ENCODE peak calls at places on chromosomes 13 and 19, in four cellular contexts. Z is fibroblast of mammary gland, I is lower lobe of right lung, X is skeletal muscle cell. F is an unnamed sample.

GRCh38 chr13:105638446-105638845 is 897.0 kb downstream of the EFNB2 start:
- DNase-seq in X (no peak), Z (no peak), I (no peak), F (no peak)

GRCh38 chr13:46559272-46559805 is 6.4 kb downstream of the LRCH1 start:
- DNase-seq in X (no peak), Z (no peak), I (no peak), F (no peak)

GRCh38 chr13:109964164-109964563 is 177.8 kb upstream of the IRS2 start:
- DNase-seq in Z (no peak), I (no peak), X (no peak), F (no peak)

GRCh38 chr13:93144031-93144430 is 82.6 kb upstream of the GPC6 start:
- DNase-seq in I (no peak), Z (no peak), X (no peak), F (no peak)

GRCh38 chr13:43835701-43836100 is 43.8 kb downstream of the CCDC122 start:
- DNase-seq in Z (peak), I (no peak), X (no peak), F (no peak)

GRCh38 chr19:49129238-49129583 is 9.9 kb downstream of the PPFIA3 start:
- DNase-seq in I (no peak), Z (no peak), X (no peak), F (no peak)

GRCh38 chr19:43553656-43554055 is 20.7 kb downstream of the ZNF575 start:
- DNase-seq in X (no peak), I (no peak), Z (no peak), F (no peak)

GRCh38 chr13:82088781-82089180 is 1747.9 kb upstream of the SPRY2 start:
- DNase-seq in I (no peak), Z (no peak), X (no peak), F (no peak)

GRCh38 chr13:20654156-20654555 is 49.3 kb upstream of the IL17D start:
- DNase-seq in Z (peak), I (no peak), X (no peak), F (no peak)

GRCh38 chr19:33868076-33868735 is 71.5 kb downstream of the KCTD15 start:
- DNase-seq in I (no peak), X (no peak), Z (no peak), F (no peak)

GRCh38 chr13:43676320-43676719 is 110.5 kb downstream of the ENOX1 start:
- DNase-seq in Z (peak), X (no peak), I (no peak), F (no peak)

GRCh38 chr19:41957161-41957837 is 1.8 kb downstream of the RABAC1 start:
- DNase-seq in I (no peak), X (no peak), Z (no peak), F (no peak)

GRCh38 chr13:33348366-33348765 is 62.8 kb upstream of the STARD13 start:
- DNase-seq in Z (peak), I (no peak), X (no peak), F (no peak)

GRCh38 chr13:75222031-75222430 is 259.9 kb downstream of the TBC1D4 start:
- DNase-seq in Z (peak), I (no peak), X (peak), F (no peak)

GRCh38 chr13:34942732-34943674 is 933 bp downstream of the NBEA start:
- DNase-seq in I (peak), X (no peak), Z (no peak), F (peak)

GRCh38 chr13:109787135-109787954 is 962 bp upstream of the IRS2 start:
- DNase-seq in X (no peak), Z (peak), I (peak), F (no peak)

GRCh38 chr19:7658219-7658686 is 10.6 kb upstream of the RETN start:
- DNase-seq in X (no peak), I (no peak), Z (no peak), F (no peak)

GRCh38 chr13:49314344-49314882 is 66.7 kb downstream of the CDADC1 start:
- DNase-seq in X (no peak), I (no peak), Z (peak), F (no peak)

DNA sequence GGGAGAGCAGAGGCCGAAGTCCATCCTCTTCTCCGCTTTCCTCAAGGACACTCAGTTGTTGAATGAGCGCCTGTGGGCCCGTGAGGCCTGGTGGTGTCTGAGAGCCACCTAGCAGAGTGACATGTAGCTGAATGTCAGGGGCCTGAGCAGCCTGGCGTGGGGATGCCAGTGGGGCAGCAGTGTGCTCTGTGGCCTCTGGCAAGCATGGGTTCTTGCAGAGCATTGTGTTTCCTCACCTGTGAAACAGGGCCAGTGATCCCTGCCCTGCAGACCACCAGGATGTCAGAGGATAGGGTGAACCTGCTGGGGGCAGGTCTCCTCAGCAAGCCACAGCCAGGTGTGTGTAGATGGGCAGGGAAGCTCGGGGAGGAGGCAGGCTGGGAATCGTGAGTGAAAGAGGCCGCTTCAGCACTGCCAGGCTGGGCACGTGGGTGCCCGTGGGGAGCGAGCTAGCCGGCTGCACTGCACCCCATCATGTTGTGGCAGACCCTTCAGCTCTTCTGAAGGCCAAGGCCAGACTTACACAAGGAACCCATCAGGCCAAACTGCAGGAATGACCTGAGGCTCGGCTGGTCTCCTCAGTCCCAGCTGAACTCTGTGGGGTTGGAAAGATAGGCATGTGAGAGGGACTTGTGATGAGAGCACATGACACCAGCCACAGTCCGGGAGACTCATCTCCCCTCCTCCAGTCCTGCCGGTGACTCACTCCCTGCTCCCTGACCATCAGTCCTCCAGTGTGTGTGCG is 5.0 kb downstream of the PPP1R37 start:
- DNase-seq in Z (peak), I (no peak), X (peak), F (no peak)
- H3K4me3 ChIP-seq in Z (no peak), I (no peak), X (no peak), F (no peak)

DNA sequence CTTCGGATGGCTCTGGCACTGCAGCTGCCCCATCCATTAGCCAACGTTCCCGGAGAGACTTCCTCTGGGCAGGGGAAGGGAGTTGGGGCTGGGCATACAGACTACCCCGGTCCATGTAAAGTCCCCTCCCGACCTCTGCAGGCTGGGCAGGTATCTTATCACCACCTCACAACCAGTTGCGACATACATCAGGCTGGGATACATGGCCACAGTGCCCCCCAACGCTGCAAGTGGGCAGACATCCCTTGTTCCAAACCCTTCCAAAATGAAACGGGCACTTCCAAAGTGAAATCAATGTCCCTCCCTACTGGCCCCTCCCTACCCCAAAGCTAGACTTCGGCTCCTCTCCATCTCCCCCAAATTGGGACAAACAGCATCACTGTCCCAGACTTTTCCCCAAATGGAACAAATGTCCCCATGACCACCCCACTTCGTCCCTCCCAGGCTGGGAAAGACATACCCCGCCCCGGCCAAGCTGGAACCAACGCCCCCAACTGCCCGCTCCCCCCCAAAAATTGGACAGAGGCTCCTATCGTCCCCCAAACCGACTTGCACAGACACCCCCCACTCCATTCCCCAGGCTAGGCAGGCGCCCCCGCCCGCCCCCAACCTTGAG is 5.0 kb downstream of the PALM3 start:
- DNase-seq in Z (no peak), X (no peak), I (no peak), F (no peak)
- H3K4me3 ChIP-seq in Z (no peak), X (peak), I (peak), F (peak)

GRCh38 chr19:8835446-8835845 is 3.3 kb downstream of the MBD3L1 start:
- DNase-seq in Z (no peak), X (no peak), I (no peak), F (no peak)

GRCh38 chr19:8832132-8833021 is at the start of the genes MBD3L1 and ZNF558:
- DNase-seq in Z (peak), X (peak), I (peak), F (peak)

GRCh38 chr19:8831832-8832131 is 322 bp downstream of the ZNF558 start:
- DNase-seq in X (no peak), Z (no peak), I (no peak), F (no peak)

GRCh38 chr19:8827277-8827676 is 4.8 kb downstream of the ZNF558 start:
- DNase-seq in Z (no peak), I (no peak), X (no peak), F (no peak)

GRCh38 chr19:8831373-8831772 is 731 bp downstream of the ZNF558 start:
- DNase-seq in I (no peak), X (no peak), Z (no peak), F (no peak)
- H3K4me3 ChIP-seq in I (peak), X (peak), Z (peak), F (peak)

GRCh38 chr13:61880576-61881283 is 465.1 kb upstream of the PCDH20 start:
- DNase-seq in Z (peak), I (no peak), X (no peak), F (peak)

DNA sequence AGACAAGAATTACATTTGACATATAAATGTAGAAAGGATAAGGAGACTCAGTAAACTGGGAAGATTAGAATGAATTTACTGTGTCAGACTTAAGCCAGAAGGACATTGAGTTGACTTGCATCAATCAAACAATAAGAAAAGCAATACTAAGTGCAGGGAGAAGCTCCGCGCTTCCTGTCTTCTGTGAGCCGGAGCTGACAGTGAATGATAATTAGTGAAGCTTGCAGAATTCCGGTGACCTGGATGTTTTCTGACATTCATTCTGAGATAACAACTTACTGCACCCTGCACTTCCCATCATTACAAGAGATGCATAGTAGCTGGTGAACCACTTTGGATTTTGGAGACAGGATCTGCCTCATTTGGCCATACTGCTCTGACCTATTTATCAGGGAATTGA is 469.2 kb upstream of the PCDH20 start:
- DNase-seq in X (no peak), Z (no peak), I (no peak), F (no peak)
- H3K4me3 ChIP-seq in X (no peak), Z (no peak), I (no peak), F (no peak)

F was measured in HAP-1.